ENCODE peak calls at places on chromosome 18, in seven cellular contexts. V is mesendoderm, M is upper lobe of left lung, L is fibroblast of lung, Z is endodermal cell, J is PC-3, A is prostate gland. W is an unnamed sample.

GRCh38 chr18:76384861-76385680 is 110.0 kb downstream of the ZNF516 start:
- DNase-seq in L (no peak), A (no peak), Z (peak; percentile 39), V (no peak), M (peak; percentile 13), J (no peak), W (no peak)

GRCh38 chr18:8283901-8284585 is 325.2 kb upstream of the RAB12 start:
- DNase-seq in V (no peak), J (peak; percentile 55), Z (no peak), M (no peak), A (no peak), L (peak; percentile 71), W (no peak)

GRCh38 chr18:75230210-75231052 is 19.8 kb downstream of the TSHZ1 start:
- DNase-seq in L (no peak), V (no peak), J (no peak), A (no peak), Z (no peak), M (no peak), W (no peak)

GRCh38 chr18:63022429-63023022 is 297.0 kb downstream of the BCL2 start:
- DNase-seq in V (peak; percentile 52), L (no peak), A (no peak), J (no peak), Z (peak; percentile 91), M (no peak), W (peak; percentile 92)

GRCh38 chr18:26207937-26208336 is 18.3 kb upstream of the TAF4B start:
- DNase-seq in V (no peak), A (no peak), J (no peak), Z (no peak), L (no peak), M (no peak), W (no peak)

GRCh38 chr18:76977681-76978234 is 154.8 kb downstream of the MBP start:
- DNase-seq in A (no peak), L (peak; percentile 17), Z (peak; percentile 28), V (no peak), M (no peak), J (no peak), W (no peak)

GRCh38 chr18:46386788-46387187 is 270.2 kb downstream of the LOXHD1 start:
- DNase-seq in A (peak; percentile 67), M (no peak), V (no peak), J (no peak), L (no peak), Z (no peak), W (no peak)

GRCh38 chr18:8751692-8752091 is 46.3 kb downstream of the MTCL1 start:
- DNase-seq in A (no peak), Z (no peak), V (no peak), J (no peak), M (no peak), L (peak; percentile 45), W (no peak)

GRCh38 chr18:48292787-48293409 is 116.3 kb downstream of the ZBTB7C start:
- DNase-seq in V (no peak), A (no peak), Z (no peak), J (no peak), L (no peak), M (no peak), W (no peak)

GRCh38 chr18:57128229-57128911 is 18.5 kb upstream of the BOD1L2 start:
- DNase-seq in V (no peak), Z (no peak), L (no peak), M (no peak), J (no peak), A (no peak), W (no peak)

GRCh38 chr18:5285326-5285725 is 10.2 kb downstream of the ZBTB14 start:
- DNase-seq in L (no peak), A (no peak), J (no peak), M (no peak), Z (no peak), V (no peak), W (no peak)

GRCh38 chr18:51135361-51135760 is 62.1 kb downstream of the MEX3C start:
- DNase-seq in Z (no peak), M (no peak), V (no peak), A (no peak), L (peak; percentile 19), J (peak; percentile 38), W (no peak)

GRCh38 chr18:38539373-38539772 is 973.8 kb upstream of the CELF4 start:
- DNase-seq in A (no peak), V (peak; percentile 40), J (no peak), L (no peak), Z (peak; percentile 58), M (no peak), W (no peak)

GRCh38 chr18:21331094-21331493 is 89.1 kb downstream of the GREB1L start:
- DNase-seq in L (no peak), M (no peak), A (no peak), V (no peak), Z (no peak), J (peak; percentile 36), W (no peak)

GRCh38 chr18:21330122-21330701 is 88.2 kb downstream of the GREB1L start:
- DNase-seq in A (no peak), Z (no peak), V (peak; percentile 49), J (peak; percentile 93), M (no peak), L (peak; percentile 65), W (no peak)

GRCh38 chr18:21321711-21322110 is 79.7 kb downstream of the GREB1L start:
- DNase-seq in A (no peak), M (no peak), L (no peak), J (no peak), Z (no peak), V (no peak), W (no peak)

GRCh38 chr18:21327101-21327500 is 85.1 kb downstream of the GREB1L start:
- DNase-seq in L (no peak), M (no peak), Z (no peak), A (no peak), V (peak; percentile 77), J (peak; percentile 70), W (peak; percentile 48)
- H3K36me3 ChIP-seq in L (no peaks in the 10 kb centered on the region), M (no peaks in the 10 kb centered on the region), Z (no peaks in the 10 kb centered on the region), A (no peaks in the 10 kb centered on the region), V (no peaks in the 10 kb centered on the region), J (no peaks in the 10 kb centered on the region), W (no peaks in the 10 kb centered on the region)

GRCh38 chr18:2709316-2709715 is 53.8 kb downstream of the SMCHD1 start:
- DNase-seq in L (no peak), M (no peak), V (no peak), Z (no peak), J (no peak), A (no peak), W (no peak)
- H3K36me3 ChIP-seq in L (peaks cover 6% of the 10 kb centered on the region), M (peaks cover 83% of the 10 kb centered on the region), V (peaks cover 2% of the 10 kb centered on the region), Z (peaks cover 86% of the 10 kb centered on the region), J (peaks cover 50% of the 10 kb centered on the region), A (no peaks in the 10 kb centered on the region), W (peaks cover 2% of the 10 kb centered on the region)

DNA sequence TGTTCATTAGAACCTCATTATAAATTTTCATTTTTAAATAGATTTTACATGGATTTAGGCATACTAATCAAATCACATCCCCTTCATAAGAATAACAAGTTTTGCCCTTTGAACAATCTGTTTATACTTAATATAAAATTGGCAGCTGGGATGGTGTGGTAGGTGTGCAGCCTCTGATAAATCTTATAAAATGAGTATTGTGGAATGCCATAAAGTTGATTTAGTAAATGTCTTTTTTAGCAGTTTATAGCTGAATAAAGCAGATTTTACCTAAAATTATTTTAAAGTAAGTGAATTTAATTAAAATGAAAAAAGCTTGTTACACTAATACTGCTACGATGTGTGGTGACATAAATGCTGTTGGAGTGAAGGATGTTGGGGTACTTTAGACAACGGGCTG is 35.5 kb downstream of the VAPA start:
- DNase-seq in M (no peak), L (no peak), V (no peak), Z (no peak), A (no peak), J (no peak), W (no peak)
- H3K36me3 ChIP-seq in M (peaks cover 88% of the 10 kb centered on the region), L (peaks cover 5% of the 10 kb centered on the region), V (peaks cover 2% of the 10 kb centered on the region), Z (peaks cover 71% of the 10 kb centered on the region), A (no peaks in the 10 kb centered on the region), J (peaks cover 65% of the 10 kb centered on the region), W (peaks cover 8% of the 10 kb centered on the region)

DNA sequence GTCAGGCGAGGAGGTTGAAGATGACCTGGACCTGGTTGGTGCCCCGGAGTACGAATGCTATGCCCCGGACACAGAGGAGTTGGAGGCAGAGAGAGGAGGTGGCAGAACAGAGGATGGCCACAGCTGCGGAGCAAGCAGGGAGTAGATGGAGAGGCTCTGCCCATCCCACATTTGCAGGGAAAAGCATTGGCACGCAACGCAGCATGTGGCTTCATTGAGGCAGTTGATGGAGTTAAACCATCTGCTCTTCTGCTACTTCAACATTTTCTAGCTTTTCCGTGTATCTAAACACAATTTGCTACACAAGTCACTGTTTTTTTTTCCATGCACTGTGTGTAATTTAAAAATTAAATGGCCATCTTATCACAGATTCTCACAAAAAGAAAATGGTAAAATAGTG is 11.8 kb downstream of the RBFA start:
- DNase-seq in M (no peak), V (no peak), A (no peak), J (no peak), Z (no peak), L (peak; percentile 30), W (no peak)
- H3K36me3 ChIP-seq in M (peaks cover 43% of the 10 kb centered on the region), V (peaks cover 8% of the 10 kb centered on the region), A (peaks cover 6% of the 10 kb centered on the region), J (peaks cover 20% of the 10 kb centered on the region), Z (peaks cover 59% of the 10 kb centered on the region), L (peaks cover 9% of the 10 kb centered on the region), W (peaks cover 16% of the 10 kb centered on the region)

W was measured in H7.